ENCODE peak calls at places on chromosomes 2 and 18, in ten cellular contexts. One of them, this sample, is unnamed.

GRCh38 chr2:70645733-70646420 is 92.3 kb upstream of the TGFA start:
- DNase-seq in adrenal gland: no peak
- DNase-seq in K562: no peak
- DNase-seq in heart left ventricle: no peak
- DNase-seq in thyroid gland: no peak
- DNase-seq in uterus: no peak
- DNase-seq in A549: peak
- DNase-seq in ovary: no peak
- DNase-seq in HepG2: peak
- DNase-seq in HCT116: no peak
- DNase-seq in this sample: no peak

GRCh38 chr2:237687666-237688065 is 60.3 kb downstream of the LRRFIP1 start:
- DNase-seq in HepG2: peak
- DNase-seq in ovary: peak
- DNase-seq in A549: peak
- DNase-seq in adrenal gland: peak
- DNase-seq in heart left ventricle: peak
- DNase-seq in thyroid gland: peak
- DNase-seq in K562: no peak
- DNase-seq in HCT116: no peak
- DNase-seq in uterus: peak
- DNase-seq in this sample: no peak

GRCh38 chr18:64409511-64409910 is 260.6 kb upstream of the LINC00305 start:
- DNase-seq in A549: peak
- DNase-seq in heart left ventricle: no peak
- DNase-seq in adrenal gland: peak
- DNase-seq in K562: no peak
- DNase-seq in uterus: no peak
- DNase-seq in HepG2: no peak
- DNase-seq in ovary: no peak
- DNase-seq in HCT116: no peak
- DNase-seq in thyroid gland: peak
- DNase-seq in this sample: no peak

GRCh38 chr2:68185541-68186164 is 28.0 kb downstream of the PNO1 start:
- DNase-seq in ovary: no peak
- DNase-seq in HCT116: peak
- DNase-seq in HepG2: peak
- DNase-seq in K562: peak
- DNase-seq in A549: peak
- DNase-seq in heart left ventricle: peak
- DNase-seq in uterus: no peak
- DNase-seq in thyroid gland: peak
- DNase-seq in adrenal gland: peak
- DNase-seq in this sample: no peak

GRCh38 chr2:118224144-118224887 is 136.0 kb downstream of the INSIG2 start:
- DNase-seq in HepG2: no peak
- DNase-seq in adrenal gland: peak
- DNase-seq in K562: no peak
- DNase-seq in heart left ventricle: no peak
- DNase-seq in thyroid gland: peak
- DNase-seq in uterus: no peak
- DNase-seq in HCT116: no peak
- DNase-seq in A549: no peak
- DNase-seq in ovary: no peak
- DNase-seq in this sample: peak

GRCh38 chr2:126866451-126866850 is 32.2 kb upstream of the TEX51 start:
- DNase-seq in uterus: no peak
- DNase-seq in HepG2: no peak
- DNase-seq in A549: no peak
- DNase-seq in heart left ventricle: no peak
- DNase-seq in adrenal gland: no peak
- DNase-seq in thyroid gland: no peak
- DNase-seq in HCT116: no peak
- DNase-seq in ovary: no peak
- DNase-seq in K562: no peak
- DNase-seq in this sample: no peak

GRCh38 chr2:18829976-18830375 is 240.6 kb upstream of the NT5C1B start:
- DNase-seq in uterus: no peak
- DNase-seq in heart left ventricle: no peak
- DNase-seq in HCT116: no peak
- DNase-seq in HepG2: no peak
- DNase-seq in ovary: no peak
- DNase-seq in adrenal gland: no peak
- DNase-seq in K562: no peak
- DNase-seq in A549: no peak
- DNase-seq in thyroid gland: no peak
- DNase-seq in this sample: no peak

GRCh38 chr2:191198271-191198670 is 46.9 kb upstream of the MYO1B start:
- DNase-seq in uterus: no peak
- DNase-seq in thyroid gland: no peak
- DNase-seq in HCT116: no peak
- DNase-seq in HepG2: no peak
- DNase-seq in ovary: no peak
- DNase-seq in adrenal gland: no peak
- DNase-seq in heart left ventricle: no peak
- DNase-seq in A549: no peak
- DNase-seq in K562: no peak
- DNase-seq in this sample: no peak

GRCh38 chr18:42758851-42759250 is 356.6 kb downstream of the RIT2 start:
- DNase-seq in heart left ventricle: no peak
- DNase-seq in A549: no peak
- DNase-seq in uterus: no peak
- DNase-seq in K562: no peak
- DNase-seq in thyroid gland: no peak
- DNase-seq in HCT116: no peak
- DNase-seq in adrenal gland: no peak
- DNase-seq in ovary: no peak
- DNase-seq in HepG2: no peak
- DNase-seq in this sample: no peak

GRCh38 chr2:223566398-223566797 is 35.8 kb downstream of the SCG2 start:
- DNase-seq in thyroid gland: no peak
- DNase-seq in A549: peak
- DNase-seq in adrenal gland: no peak
- DNase-seq in HepG2: no peak
- DNase-seq in ovary: no peak
- DNase-seq in HCT116: no peak
- DNase-seq in uterus: no peak
- DNase-seq in K562: no peak
- DNase-seq in heart left ventricle: no peak
- DNase-seq in this sample: no peak

GRCh38 chr2:223562078-223562477 is 40.1 kb downstream of the SCG2 start:
- DNase-seq in HCT116: peak
- DNase-seq in HepG2: no peak
- DNase-seq in adrenal gland: no peak
- DNase-seq in heart left ventricle: no peak
- DNase-seq in A549: no peak
- DNase-seq in K562: no peak
- DNase-seq in ovary: no peak
- DNase-seq in uterus: no peak
- DNase-seq in thyroid gland: no peak
- DNase-seq in this sample: no peak

GRCh38 chr2:223558970-223559369 is 43.2 kb downstream of the SCG2 start:
- DNase-seq in A549: no peak
- DNase-seq in adrenal gland: no peak
- DNase-seq in thyroid gland: no peak
- DNase-seq in ovary: no peak
- DNase-seq in K562: no peak
- DNase-seq in uterus: no peak
- DNase-seq in HCT116: no peak
- DNase-seq in heart left ventricle: no peak
- DNase-seq in HepG2: no peak
- DNase-seq in this sample: no peak

GRCh38 chr2:223563462-223563861 is 38.7 kb downstream of the SCG2 start:
- DNase-seq in HepG2: peak
- DNase-seq in adrenal gland: no peak
- DNase-seq in thyroid gland: no peak
- DNase-seq in K562: peak
- DNase-seq in heart left ventricle: no peak
- DNase-seq in HCT116: peak
- DNase-seq in ovary: no peak
- DNase-seq in uterus: no peak
- DNase-seq in A549: peak
- DNase-seq in this sample: no peak

GRCh38 chr2:223560704-223561435 is 41.3 kb downstream of the SCG2 start:
- DNase-seq in ovary: no peak
- DNase-seq in uterus: no peak
- DNase-seq in HCT116: peak
- DNase-seq in K562: no peak
- DNase-seq in adrenal gland: no peak
- DNase-seq in heart left ventricle: no peak
- DNase-seq in thyroid gland: no peak
- DNase-seq in HepG2: no peak
- DNase-seq in A549: peak
- DNase-seq in this sample: no peak
- H3K4me3 ChIP-seq in ovary: no peak
- H3K4me3 ChIP-seq in uterus: no peak
- H3K4me3 ChIP-seq in HCT116: no peak
- H3K4me3 ChIP-seq in K562: no peak
- H3K4me3 ChIP-seq in adrenal gland: no peak
- H3K4me3 ChIP-seq in heart left ventricle: no peak
- H3K4me3 ChIP-seq in thyroid gland: no peak
- H3K4me3 ChIP-seq in HepG2: no peak
- H3K4me3 ChIP-seq in A549: no peak
- H3K4me3 ChIP-seq in this sample: no peak

DNA sequence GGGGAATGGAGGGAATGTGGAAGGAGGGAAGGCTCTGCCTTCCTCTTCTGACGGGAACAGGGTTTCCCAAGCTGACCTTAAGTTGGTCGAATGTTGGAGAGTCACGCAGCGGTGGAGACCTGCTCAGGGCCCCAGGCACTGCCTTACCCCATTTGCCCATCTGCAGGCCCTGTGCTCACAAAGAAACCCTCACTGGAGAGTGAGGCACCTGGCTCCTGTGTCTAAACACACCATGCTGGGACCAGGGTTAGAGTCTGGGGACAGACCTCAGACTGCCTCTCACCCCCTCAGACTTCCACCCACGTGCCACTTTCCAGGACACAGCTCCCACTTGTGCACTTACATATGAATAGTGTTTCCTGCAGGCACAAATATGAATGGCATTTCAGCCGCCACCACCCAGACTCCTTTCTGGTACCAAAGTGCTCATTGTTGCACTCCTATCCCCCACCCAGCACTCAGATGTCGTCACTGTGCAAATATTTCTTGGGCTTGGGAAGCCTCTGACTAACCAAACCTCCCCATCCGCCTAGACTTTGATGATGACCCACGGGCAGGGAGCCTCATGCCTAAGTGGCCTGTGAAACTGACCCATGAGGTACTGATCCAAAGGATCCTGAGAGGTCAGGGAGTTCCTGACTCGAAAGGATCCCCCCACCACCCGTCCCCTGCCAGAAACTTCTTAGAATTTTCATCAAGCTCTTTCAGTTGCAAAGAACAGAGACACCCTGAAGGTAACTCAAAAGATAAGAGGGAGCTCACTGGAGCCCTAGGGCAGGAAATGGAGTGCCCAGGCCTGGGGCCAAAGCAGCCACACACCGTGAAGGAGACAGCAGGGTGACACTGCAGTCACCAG is 78.3 kb downstream of the STPG4 start:
- DNase-seq in ovary: no peak
- DNase-seq in uterus: peak
- DNase-seq in HCT116: peak
- DNase-seq in A549: peak
- DNase-seq in K562: no peak
- DNase-seq in thyroid gland: peak
- DNase-seq in HepG2: peak
- DNase-seq in adrenal gland: no peak
- DNase-seq in heart left ventricle: no peak
- DNase-seq in this sample: no peak
- TF ChIP-seq POLR2A in ovary: no peak
- TF ChIP-seq POLR2A in uterus: no peak
- TF ChIP-seq POLR2A in HCT116: no peak
- TF ChIP-seq POLR2A in A549: no peak
- TF ChIP-seq POLR2A in K562: no peak
- TF ChIP-seq POLR2A in thyroid gland: no peak
- TF ChIP-seq POLR2A in HepG2: peak
- TF ChIP-seq POLR2A in adrenal gland: no peak
- TF ChIP-seq POLR2A in heart left ventricle: no peak
- TF ChIP-seq POLR2A in this sample: peak

GRCh38 chr18:9916814-9917213 is 3.0 kb downstream of the VAPA start:
- DNase-seq in HCT116: no peak
- DNase-seq in A549: no peak
- DNase-seq in adrenal gland: no peak
- DNase-seq in heart left ventricle: no peak
- DNase-seq in HepG2: no peak
- DNase-seq in K562: no peak
- DNase-seq in ovary: no peak
- DNase-seq in uterus: no peak
- DNase-seq in thyroid gland: no peak
- DNase-seq in this sample: no peak
- H3K27ac ChIP-seq in HCT116: no peak
- H3K27ac ChIP-seq in A549: no peak
- H3K27ac ChIP-seq in adrenal gland: peak
- H3K27ac ChIP-seq in heart left ventricle: no peak
- H3K27ac ChIP-seq in HepG2: no peak
- H3K27ac ChIP-seq in K562: peak
- H3K27ac ChIP-seq in ovary: no peak
- H3K27ac ChIP-seq in uterus: peak
- H3K27ac ChIP-seq in thyroid gland: no peak
- H3K27ac ChIP-seq in this sample: no peak

GRCh38 chr2:3539836-3540235 is 18.3 kb downstream of the RNASEH1 start:
- DNase-seq in HCT116: no peak
- DNase-seq in HepG2: no peak
- DNase-seq in thyroid gland: no peak
- DNase-seq in heart left ventricle: no peak
- DNase-seq in A549: peak
- DNase-seq in ovary: no peak
- DNase-seq in uterus: no peak
- DNase-seq in K562: no peak
- DNase-seq in adrenal gland: no peak
- DNase-seq in this sample: no peak

GRCh38 chr2:3535794-3536681 is 16.7 kb upstream of the ADI1 start:
- DNase-seq in heart left ventricle: peak
- DNase-seq in ovary: peak
- DNase-seq in thyroid gland: peak
- DNase-seq in uterus: peak
- DNase-seq in HCT116: peak
- DNase-seq in adrenal gland: peak
- DNase-seq in K562: peak
- DNase-seq in A549: peak
- DNase-seq in HepG2: peak
- DNase-seq in this sample: peak

GRCh38 chr2:3535467-3535793 is 16.1 kb upstream of the ADI1 start:
- DNase-seq in K562: no peak
- DNase-seq in heart left ventricle: no peak
- DNase-seq in A549: no peak
- DNase-seq in uterus: no peak
- DNase-seq in ovary: no peak
- DNase-seq in thyroid gland: no peak
- DNase-seq in HepG2: no peak
- DNase-seq in adrenal gland: no peak
- DNase-seq in HCT116: no peak
- DNase-seq in this sample: no peak

GRCh38 chr2:3534251-3534814 is 15.0 kb upstream of the ADI1 start:
- DNase-seq in ovary: no peak
- DNase-seq in uterus: no peak
- DNase-seq in A549: no peak
- DNase-seq in thyroid gland: no peak
- DNase-seq in HepG2: no peak
- DNase-seq in K562: no peak
- DNase-seq in HCT116: no peak
- DNase-seq in adrenal gland: no peak
- DNase-seq in heart left ventricle: no peak
- DNase-seq in this sample: no peak

GRCh38 chr2:3536682-3537632 is 17.6 kb upstream of the ADI1 start:
- DNase-seq in HCT116: peak
- DNase-seq in uterus: peak
- DNase-seq in heart left ventricle: peak
- DNase-seq in adrenal gland: peak
- DNase-seq in K562: peak
- DNase-seq in ovary: peak
- DNase-seq in HepG2: peak
- DNase-seq in A549: peak
- DNase-seq in thyroid gland: no peak
- DNase-seq in this sample: peak
- H3K4me3 ChIP-seq in HCT116: peak
- H3K4me3 ChIP-seq in uterus: peak
- H3K4me3 ChIP-seq in heart left ventricle: peak
- H3K4me3 ChIP-seq in adrenal gland: peak
- H3K4me3 ChIP-seq in K562: peak
- H3K4me3 ChIP-seq in ovary: peak
- H3K4me3 ChIP-seq in HepG2: peak
- H3K4me3 ChIP-seq in A549: peak
- H3K4me3 ChIP-seq in thyroid gland: no peak
- H3K4me3 ChIP-seq in this sample: peak